ENCODE peak calls at places on chromosomes 4 and X, in seven cellular contexts. H is activated T-cell treated with anti-CD3 and anti-CD28 coated beads, Interleukin-2, amount 50 U/mL, for 72 hours; E is lung microvascular endothelial cell; K is NCI-H460; L is pons; O is SK-MEL-5; Z is foreskin fibroblast. G is an unnamed sample.

GRCh38 chr4:7444314-7444713 is 9.6 kb upstream of the PSAPL1 start:
- DNase-seq in H (no peak), E (no peak), K (no peak), L (no peak), O (no peak), Z (no peak), G (no peak)

GRCh38 chr4:140256941-140257340 is 103.0 kb upstream of the MAML3 start:
- DNase-seq in H (no peak), E (no peak), K (peak), L (no peak), O (no peak), Z (peak), G (no peak)

GRCh38 chr4:48017108-48017527 is 546 bp downstream of the NIPAL1 start:
- DNase-seq in H (peak), E (peak), K (peak), L (no peak), O (no peak), Z (peak), G (no peak)

GRCh38 chrX:31301941-31302340 is 230.1 kb upstream of the FTHL17 start:
- DNase-seq in H (no peak), E (no peak), K (no peak), L (no peak), O (no peak), Z (no peak), G (no peak)

GRCh38 chrX:3763111-3763510 is 49.7 kb upstream of the PRKX start:
- DNase-seq in H (no peak), E (no peak), K (no peak), L (peak), O (no peak), Z (no peak), G (no peak)

GRCh38 chrX:108712886-108713285 is 23.5 kb downstream of the IRS4 start:
- DNase-seq in H (no peak), E (no peak), K (no peak), L (no peak), O (no peak), Z (no peak), G (no peak)

GRCh38 chr4:79959652-79960051 is 113.4 kb downstream of the ANTXR2 start:
- DNase-seq in H (no peak), E (no peak), K (no peak), L (no peak), O (no peak), Z (no peak), G (no peak)

GRCh38 chr4:61923179-61923578 is 723.1 kb downstream of the ADGRL3 start:
- DNase-seq in H (no peak), E (no peak), K (no peak), L (no peak), O (no peak), Z (no peak), G (no peak)

GRCh38 chrX:96704661-96705060 is 20.0 kb downstream of the DIAPH2 start:
- DNase-seq in H (no peak), E (peak), K (no peak), L (no peak), O (no peak), Z (no peak), G (no peak)